ENCODE peak calls at places on chromosomes 6 and 20, in eight cellular contexts. H is CD8-positive, alpha-beta T cell; C is left ventricle myocardium inferior; E is RWPE2; Q is AG10803; L is hepatocyte; S is astrocyte of the cerebellum; W is WTC11. Y is an unnamed sample.

GRCh38 chr6:3357669-3358068 is 98.9 kb downstream of the PSMG4 start:
- DNase-seq in H (no peak), C (no peak), E (no peak), Q (no peak), L (no peak), S (no peak), W (no peak), Y (no peak)

GRCh38 chr20:64257107-64257757 is 1.7 kb downstream of the PCMTD2 start:
- DNase-seq in H (no peak), C (no peak), E (no peak), Q (no peak), L (no peak), S (no peak), W (no peak), Y (no peak)

GRCh38 chr20:10710995-10711775 is 37.4 kb upstream of the JAG1 start:
- DNase-seq in H (no peak), C (no peak), E (no peak), Q (no peak), L (peak), S (no peak), W (no peak), Y (peak)

GRCh38 chr6:160042788-160043301 is 74.0 kb downstream of the IGF2R start:
- DNase-seq in H (no peak), C (no peak), E (no peak), Q (peak), L (no peak), S (no peak), W (no peak), Y (peak)

GRCh38 chr6:160995271-160995670 is 3.7 kb downstream of the MAP3K4 start:
- DNase-seq in H (no peak), C (no peak), E (no peak), Q (no peak), L (no peak), S (no peak), W (no peak), Y (no peak)

GRCh38 chr6:1614767-1615650 is 5.3 kb downstream of the FOXC1 start:
- DNase-seq in H (no peak), C (no peak), E (peak), Q (no peak), L (peak), S (no peak), W (no peak), Y (peak)

GRCh38 chr6:161105408-161105807 is 113.8 kb downstream of the MAP3K4 start:
- DNase-seq in H (no peak), C (no peak), E (no peak), Q (no peak), L (no peak), S (no peak), W (no peak), Y (no peak)

GRCh38 chr6:34459899-34460593 is 5.8 kb upstream of the PACSIN1 start:
- DNase-seq in H (peak), C (no peak), E (no peak), Q (peak), L (peak), S (peak), W (peak), Y (peak)

GRCh38 chr6:37696841-37697735 is 595 bp downstream of the MDGA1 start:
- DNase-seq in H (peak), C (peak), E (no peak), Q (peak), L (peak), S (no peak), W (peak), Y (peak)

GRCh38 chr6:46468611-46469010 is 22.6 kb downstream of the RCAN2 start:
- DNase-seq in H (no peak), C (no peak), E (no peak), Q (no peak), L (no peak), S (no peak), W (no peak), Y (no peak)

GRCh38 chr6:3457710-3458605 is 1.1 kb upstream of the SLC22A23 start:
- DNase-seq in H (peak), C (no peak), E (no peak), Q (no peak), L (peak), S (no peak), W (peak), Y (no peak)

GRCh38 chr6:41371461-41371991 is 36.1 kb downstream of the NCR2 start:
- DNase-seq in H (no peak), C (peak), E (no peak), Q (peak), L (peak), S (peak), W (peak), Y (peak)

GRCh38 chr6:127855542-127856159 is 45.2 kb downstream of the THEMIS start:
- DNase-seq in H (peak), C (no peak), E (no peak), Q (peak), L (peak), S (no peak), W (peak), Y (peak)
- TF ChIP-seq CTCF in H (peak), C (peak), E (peak), Q (peak), L (peak), S (peak), W (peak), Y (peak)

DNA sequence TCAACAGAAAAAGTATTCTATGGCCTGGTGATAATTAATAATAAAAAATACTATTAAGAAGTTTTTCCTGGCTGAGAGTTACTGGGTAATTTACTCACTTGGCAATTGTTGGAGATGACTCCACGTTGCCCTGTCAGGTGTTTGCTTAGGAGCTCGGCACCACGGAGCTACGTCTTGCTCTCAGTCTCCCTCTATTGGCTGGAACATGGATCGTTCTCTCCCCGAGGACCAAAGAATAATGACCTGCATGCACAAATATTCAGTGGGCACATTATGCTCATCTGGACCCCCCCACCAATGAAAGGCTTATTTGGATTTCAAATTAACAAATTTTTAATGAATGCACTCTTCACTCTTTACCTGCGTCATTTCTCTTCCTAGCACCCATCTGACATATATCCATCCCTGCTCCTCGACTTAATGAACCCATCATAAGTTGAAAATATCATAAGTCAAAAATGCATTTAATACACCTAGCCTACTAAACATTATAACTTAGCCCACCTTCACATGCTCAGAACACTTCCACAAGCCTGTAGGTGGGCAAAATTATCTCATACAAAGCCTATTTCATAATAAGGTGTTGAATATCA is 71.0 kb upstream of the CD83 start:
- DNase-seq in H (peak), C (no peak), E (no peak), Q (peak), L (peak), S (no peak), W (peak), Y (peak)
- TF ChIP-seq CTCF in H (peak), C (peak), E (peak), Q (peak), L (peak), S (peak), W (peak), Y (no peak)

GRCh38 chr6:142811923-142812322 is 133.1 kb downstream of the HIVEP2 start:
- DNase-seq in H (no peak), C (no peak), E (no peak), Q (no peak), L (no peak), S (no peak), W (no peak), Y (no peak)

GRCh38 chr6:142819603-142820335 is 125.2 kb downstream of the HIVEP2 start:
- DNase-seq in H (no peak), C (no peak), E (no peak), Q (no peak), L (no peak), S (no peak), W (no peak), Y (no peak)

GRCh38 chr6:142810952-142811514 is 133.9 kb downstream of the HIVEP2 start:
- DNase-seq in H (no peak), C (no peak), E (no peak), Q (peak), L (no peak), S (no peak), W (no peak), Y (no peak)

GRCh38 chr6:142820336-142821016 is 124.5 kb downstream of the HIVEP2 start:
- DNase-seq in H (no peak), C (no peak), E (no peak), Q (no peak), L (no peak), S (no peak), W (no peak), Y (no peak)

GRCh38 chr6:142816024-142816423 is 129.0 kb downstream of the HIVEP2 start:
- DNase-seq in H (no peak), C (no peak), E (no peak), Q (peak), L (no peak), S (no peak), W (no peak), Y (no peak)
- TF ChIP-seq CTCF in H (no peak), C (no peak), E (no peak), Q (no peak), L (no peak), S (no peak), W (no peak), Y (no peak)

DNA sequence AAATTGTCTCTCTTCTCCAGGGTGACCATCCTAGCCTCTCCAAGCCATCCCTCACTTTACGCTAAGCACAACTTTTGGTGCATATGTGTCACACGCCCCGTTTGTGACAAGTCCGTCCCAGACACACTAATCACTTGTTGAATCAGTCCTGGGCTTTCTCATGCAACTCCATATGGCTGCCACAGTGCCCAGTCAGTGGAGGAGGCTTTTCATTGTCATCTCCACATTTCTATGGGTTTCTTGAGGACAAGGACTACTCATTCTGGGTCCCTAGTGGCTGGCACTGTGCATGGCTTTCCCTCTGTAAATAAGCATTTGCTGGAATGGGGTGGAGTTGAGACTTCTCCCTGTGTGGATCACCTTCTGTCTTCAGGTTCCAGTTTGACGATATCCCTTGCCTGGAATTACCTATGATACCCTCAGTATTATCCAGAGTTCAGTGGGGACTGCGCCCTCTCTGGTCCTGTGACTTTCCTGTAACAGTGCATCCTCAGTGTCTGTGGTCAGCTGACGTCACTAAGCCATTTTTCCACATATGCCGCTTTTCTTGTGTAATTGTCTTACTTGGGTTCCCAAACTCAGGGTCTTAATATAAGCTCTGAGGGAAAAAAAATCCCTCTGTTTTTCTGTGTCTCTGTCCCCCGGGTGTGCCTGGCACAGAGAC is 59.8 kb upstream of the MYL9 start:
- DNase-seq in H (no peak), C (no peak), E (no peak), Q (no peak), L (no peak), S (no peak), W (no peak), Y (no peak)
- TF ChIP-seq CTCF in H (no peak), C (peak), E (no peak), Q (peak), L (no peak), S (no peak), W (no peak), Y (no peak)

DNA sequence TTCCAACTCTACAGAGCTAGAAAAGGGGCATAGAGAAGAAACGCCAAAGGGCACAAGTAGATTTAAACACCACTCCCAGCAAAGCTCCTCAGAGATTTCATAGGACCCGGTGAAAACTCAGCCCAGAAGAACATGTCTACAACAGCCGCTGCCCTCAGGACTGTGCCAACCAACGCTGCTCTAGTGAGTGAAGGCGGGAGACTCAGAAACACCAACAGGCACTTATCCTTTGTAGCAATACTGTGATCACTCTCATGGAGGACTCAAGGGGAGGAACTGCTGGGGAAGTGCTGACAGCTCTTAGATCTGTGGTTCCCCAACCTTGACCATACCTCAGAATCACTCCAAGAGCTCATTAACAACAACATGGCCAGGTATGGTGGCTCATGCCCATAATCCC is 39.5 kb downstream of the STAU1 start:
- DNase-seq in H (no peak), C (no peak), E (no peak), Q (no peak), L (no peak), S (no peak), W (no peak), Y (no peak)
- TF ChIP-seq CTCF in H (no peak), C (no peak), E (no peak), Q (no peak), L (no peak), S (no peak), W (no peak), Y (no peak)

DNA sequence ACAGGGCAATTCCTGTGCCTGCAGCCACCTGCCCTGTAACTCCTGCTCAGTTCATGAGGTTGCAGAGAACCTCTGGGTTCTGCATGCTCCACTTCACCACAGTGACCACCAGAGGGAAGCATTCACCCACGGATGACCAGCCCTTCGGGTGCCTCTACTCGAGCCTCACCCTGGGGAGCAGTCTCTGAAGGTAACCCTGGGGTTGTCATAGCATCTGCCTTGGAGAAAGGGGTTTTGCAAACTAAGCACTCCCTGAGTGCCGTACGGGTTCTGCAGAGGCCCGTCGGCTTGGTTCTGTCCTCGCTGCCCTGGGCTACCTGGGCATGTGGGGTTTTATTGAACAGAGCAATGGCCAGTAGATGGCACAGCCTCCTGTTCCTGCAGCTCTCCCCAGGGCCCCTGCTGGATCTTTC is 10.2 kb upstream of the CST5 start:
- DNase-seq in H (peak), C (peak), E (no peak), Q (peak), L (peak), S (no peak), W (peak), Y (peak)
- TF ChIP-seq CTCF in H (peak), C (peak), E (peak), Q (peak), L (peak), S (peak), W (peak), Y (peak)

DNA sequence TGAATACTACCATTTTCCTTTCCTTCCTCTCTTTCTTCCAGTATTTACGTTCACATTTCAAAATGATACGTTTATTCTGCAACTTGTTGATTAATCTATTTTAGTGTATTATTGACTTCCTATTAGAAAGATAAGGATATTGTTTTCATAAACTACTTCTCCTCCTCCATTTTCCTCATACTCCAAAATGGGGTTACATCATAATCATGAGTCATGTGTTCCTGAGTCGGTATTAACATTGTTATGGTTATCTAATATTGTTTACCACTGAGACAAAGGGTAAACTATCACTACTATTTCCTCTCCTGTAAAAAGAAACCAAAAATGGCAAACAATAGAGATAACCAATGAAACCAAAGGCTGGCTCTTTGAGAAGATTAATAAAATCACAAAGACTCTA is 126.5 kb upstream of the CDYL start:
- DNase-seq in H (no peak), C (no peak), E (no peak), Q (no peak), L (no peak), S (no peak), W (no peak), Y (no peak)
- TF ChIP-seq CTCF in H (no peak), C (no peak), E (no peak), Q (no peak), L (no peak), S (no peak), W (no peak), Y (no peak)

GRCh38 chr6:146666909-146667308 is 68.1 kb downstream of the ADGB start:
- DNase-seq in H (no peak), C (no peak), E (no peak), Q (no peak), L (no peak), S (no peak), W (no peak), Y (no peak)
- TF ChIP-seq CTCF in H (no peak), C (no peak), E (no peak), Q (no peak), L (no peak), S (no peak), W (no peak), Y (no peak)

DNA sequence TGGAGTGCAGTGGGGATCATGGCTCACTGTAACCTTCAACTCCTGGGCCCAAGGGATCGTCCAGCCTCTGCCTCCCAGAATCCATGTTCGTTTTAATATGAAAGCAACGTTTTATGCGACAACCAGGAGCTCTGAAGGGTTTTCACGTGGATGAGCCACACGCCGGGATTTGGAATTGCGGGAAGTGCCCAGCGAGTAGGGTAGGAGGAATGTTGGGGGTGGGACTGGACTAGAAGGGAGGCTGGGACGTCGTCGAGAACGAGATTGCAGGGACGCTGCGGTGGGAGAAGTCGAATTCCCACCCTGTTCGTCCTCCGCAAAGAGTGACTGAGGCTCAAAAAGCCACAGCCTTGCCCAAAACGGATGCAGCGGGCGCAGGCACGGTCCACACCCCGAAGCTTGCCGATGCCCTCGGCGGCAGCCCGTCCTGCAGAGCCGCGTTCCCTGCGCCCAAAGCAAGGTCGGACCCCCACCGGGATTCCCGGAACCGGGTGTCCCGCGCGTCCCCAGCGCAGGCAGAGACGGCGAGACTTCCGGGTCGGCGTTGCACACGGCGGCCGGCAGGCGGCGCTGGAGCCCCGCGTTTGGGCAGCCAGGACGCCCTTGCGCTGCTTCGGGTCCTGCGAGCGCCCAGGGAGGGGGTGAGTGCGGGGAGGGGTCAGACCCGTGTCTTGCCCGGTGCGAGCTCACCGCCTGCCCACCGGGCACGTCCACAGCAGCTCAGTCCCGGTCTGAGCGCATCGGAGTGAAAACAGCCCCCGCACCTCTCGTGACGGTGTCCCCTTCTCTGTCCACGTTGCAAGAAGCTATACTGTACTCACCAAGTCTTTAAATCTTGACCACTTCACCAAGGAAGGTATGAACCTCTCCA is 87.8 kb downstream of the DHX35 start:
- DNase-seq in H (peak), C (peak), E (peak), Q (peak), L (peak), S (no peak), W (peak), Y (peak)
- TF ChIP-seq CTCF in H (peak), C (peak), E (peak), Q (peak), L (peak), S (peak), W (peak), Y (peak)

GRCh38 chr20:37284691-37285124 is 4.7 kb upstream of the MANBAL start:
- DNase-seq in H (no peak), C (no peak), E (no peak), Q (no peak), L (no peak), S (no peak), W (no peak), Y (no peak)

GRCh38 chr20:37285664-37286374 is 3.6 kb upstream of the MANBAL start:
- DNase-seq in H (no peak), C (no peak), E (peak), Q (no peak), L (no peak), S (no peak), W (no peak), Y (no peak)

GRCh38 chr20:37279820-37280219 is 9.6 kb upstream of the MANBAL start:
- DNase-seq in H (no peak), C (no peak), E (no peak), Q (no peak), L (no peak), S (no peak), W (no peak), Y (no peak)

GRCh38 chr20:37283530-37284195 is 5.8 kb upstream of the MANBAL start:
- DNase-seq in H (no peak), C (no peak), E (no peak), Q (no peak), L (peak), S (no peak), W (no peak), Y (no peak)

GRCh38 chr20:37282558-37282957 is 6.9 kb upstream of the MANBAL start:
- DNase-seq in H (no peak), C (no peak), E (no peak), Q (peak), L (peak), S (peak), W (no peak), Y (no peak)
- TF ChIP-seq CTCF in H (no peak), C (peak), E (peak), Q (peak), L (peak), S (peak), W (no peak), Y (peak)

Y was measured in Calu3.